ENCODE peak calls at places on chromosome 1, in nine cellular contexts. U is colonic mucosa, C is ELR, S is Peyer's patch, O is Right ventricle myocardium superior, F is progenitor cell of endocrine pancreas, J is G401, E is RCC 7860, D is endothelial cell of umbilical vein. P is an unnamed sample.

GRCh38 chr1:182995894-182996293 is 27.3 kb upstream of the LAMC1 start:
- DNase-seq in U (no peak), C (no peak), S (no peak), O (no peak), F (no peak), J (no peak), E (peak; percentile 1), D (no peak), P (no peak)

GRCh38 chr1:54808443-54809207 is 7.5 kb upstream of the TTC22 start:
- DNase-seq in U (no peak), C (no peak), S (peak; percentile 42), O (no peak), F (no peak), J (no peak), E (no peak), D (no peak), P (no peak)

GRCh38 chr1:33435096-33435820 is 4.4 kb upstream of the PHC2 start:
- DNase-seq in U (no peak), C (peak; percentile 92), S (no peak), O (no peak), F (no peak), J (no peak), E (peak; percentile 54), D (no peak), P (no peak)

GRCh38 chr1:100360790-100361232 is 8.5 kb downstream of the CDC14A start:
- DNase-seq in U (no peak), C (peak; percentile 9), S (no peak), O (peak; percentile 61), F (no peak), J (no peak), E (no peak), D (peak; percentile 75), P (no peak)

GRCh38 chr1:90411155-90411554 is 305.9 kb downstream of the BARHL2 start:
- DNase-seq in U (peak; percentile 19), C (no peak), S (no peak), O (no peak), F (no peak), J (no peak), E (no peak), D (no peak), P (peak; percentile 5)

GRCh38 chr1:153306303-153307220 is 6.2 kb downstream of the PGLYRP3 start:
- DNase-seq in U (no peak), C (no peak), S (no peak), O (no peak), F (no peak), J (no peak), E (no peak), D (no peak), P (no peak)

GRCh38 chr1:246631426-246631825 is 65.2 kb downstream of the CNST start:
- DNase-seq in U (no peak), C (peak; percentile 87), S (no peak), O (no peak), F (no peak), J (no peak), E (no peak), D (no peak), P (no peak)

GRCh38 chr1:107950434-107950833 is 14.5 kb downstream of the VAV3 start:
- DNase-seq in U (no peak), C (no peak), S (no peak), O (no peak), F (no peak), J (no peak), E (no peak), D (no peak), P (no peak)

GRCh38 chr1:46166521-46167462 is 8.1 kb upstream of the TSPAN1 start:
- DNase-seq in U (peak; percentile 40), C (no peak), S (no peak), O (peak; percentile 71), F (no peak), J (peak; percentile 70), E (no peak), D (peak; percentile 37), P (no peak)

GRCh38 chr1:225517221-225517620 is 89.4 kb upstream of the LBR start:
- DNase-seq in U (no peak), C (no peak), S (no peak), O (no peak), F (no peak), J (no peak), E (no peak), D (no peak), P (no peak)

GRCh38 chr1:200242379-200243041 is 167.3 kb downstream of the ZNF281 start:
- DNase-seq in U (no peak), C (peak; percentile 19), S (no peak), O (no peak), F (no peak), J (no peak), E (no peak), D (peak; percentile 78), P (peak; percentile 38)

GRCh38 chr1:155003227-155003765 is 694 bp downstream of the ZBTB7B start:
- DNase-seq in U (peak; percentile 52), C (peak; percentile 48), S (peak; percentile 67), O (no peak), F (no peak), J (peak; percentile 56), E (peak; percentile 21), D (peak; percentile 42), P (no peak)

GRCh38 chr1:89820423-89821321 is at the start of gene LRRC8D:
- DNase-seq in U (peak; percentile 87), C (peak; percentile 78), S (peak; percentile 93), O (peak; percentile 91), F (peak; percentile 79), J (peak; percentile 88), E (peak; percentile 60), D (peak; percentile 85), P (peak; percentile 88)

GRCh38 chr1:156502749-156503671 is 2.4 kb upstream of the MEF2D start:
- DNase-seq in U (peak; percentile 80), C (peak; percentile 97), S (peak; percentile 64), O (peak; percentile 83), F (no peak), J (peak; percentile 90), E (peak; percentile 89), D (peak; percentile 97), P (peak; percentile 96)

GRCh38 chr1:96533820-96534219 is 187.8 kb upstream of the PTBP2 start:
- DNase-seq in U (no peak), C (no peak), S (no peak), O (no peak), F (no peak), J (no peak), E (no peak), D (no peak), P (no peak)

GRCh38 chr1:67261646-67262045 is 46.0 kb upstream of the IL12RB2 start:
- DNase-seq in U (no peak), C (no peak), S (no peak), O (no peak), F (no peak), J (no peak), E (no peak), D (no peak), P (no peak)

GRCh38 chr1:230230948-230231738 is 164.1 kb downstream of the GALNT2 start:
- DNase-seq in U (peak; percentile 58), C (no peak), S (no peak), O (no peak), F (no peak), J (no peak), E (no peak), D (no peak), P (no peak)

GRCh38 chr1:61853545-61853944 is 111.3 kb downstream of the PATJ start:
- DNase-seq in U (no peak), C (peak; percentile 30), S (no peak), O (no peak), F (no peak), J (no peak), E (no peak), D (peak; percentile 73), P (no peak)

GRCh38 chr1:3067671-3068399 is 1.2 kb upstream of the PRDM16 start:
- DNase-seq in U (no peak), C (no peak), S (peak; percentile 45), O (peak; percentile 39), F (no peak), J (no peak), E (no peak), D (no peak), P (peak; percentile 35)

GRCh38 chr1:218164930-218165686 is 120.0 kb upstream of the RRP15 start:
- DNase-seq in U (peak; percentile 17), C (peak; percentile 46), S (peak; percentile 54), O (peak; percentile 51), F (peak; percentile 30), J (no peak), E (no peak), D (peak; percentile 12), P (peak; percentile 42)

GRCh38 chr1:230591676-230592075 is 50.6 kb upstream of the COG2 start:
- DNase-seq in U (no peak), C (no peak), S (no peak), O (no peak), F (no peak), J (peak; percentile 31), E (no peak), D (no peak), P (no peak)

GRCh38 chr1:34315974-34316373 is 139.3 kb downstream of the C1orf94 start:
- DNase-seq in U (no peak), C (no peak), S (no peak), O (no peak), F (no peak), J (no peak), E (no peak), D (no peak), P (no peak)

GRCh38 chr1:238331557-238331956 is 440.8 kb upstream of the ZP4 start:
- DNase-seq in U (no peak), C (no peak), S (no peak), O (no peak), F (no peak), J (no peak), E (no peak), D (no peak), P (no peak)

GRCh38 chr1:169779150-169779549 is 15.6 kb downstream of the METTL18 start:
- DNase-seq in U (no peak), C (no peak), S (no peak), O (no peak), F (no peak), J (no peak), E (no peak), D (peak; percentile 78), P (no peak)

GRCh38 chr1:22836846-22837245 is 126.2 kb downstream of the EPHB2 start:
- DNase-seq in U (no peak), C (no peak), S (no peak), O (no peak), F (no peak), J (no peak), E (no peak), D (no peak), P (no peak)

GRCh38 chr1:223748773-223749733 is 36.7 kb downstream of the CAPN2 start:
- DNase-seq in U (peak; percentile 66), C (peak; percentile 58), S (peak; percentile 81), O (peak; percentile 86), F (peak; percentile 53), J (peak; percentile 65), E (no peak), D (peak; percentile 62), P (peak; percentile 64)

GRCh38 chr1:59005491-59006308 is 221.9 kb upstream of the JUN start:
- DNase-seq in U (no peak), C (no peak), S (no peak), O (no peak), F (no peak), J (no peak), E (no peak), D (no peak), P (no peak)

GRCh38 chr1:107555578-107555977 is 409.4 kb downstream of the VAV3 start:
- DNase-seq in U (no peak), C (no peak), S (no peak), O (no peak), F (no peak), J (no peak), E (no peak), D (no peak), P (no peak)

GRCh38 chr1:32073387-32074229 is 869 bp downstream of the TMEM39B start:
- DNase-seq in U (no peak), C (no peak), S (no peak), O (no peak), F (no peak), J (no peak), E (no peak), D (no peak), P (no peak)